ENCODE peak calls at places on chromosomes 13 and 19, in four cellular contexts. I is activated naive CD8-positive, alpha-beta T cell treated with anti-CD3 and anti-CD28 coated beads, Interleukin-2, amount 10 ng/mL, durations not matched to agents 7 days and 5 days; Y is T-helper 2 cell; L is NCI-H1092. X is an unnamed sample.

GRCh38 chr13:114151565-114152284 is 19.3 kb upstream of the RASA3 start:
- DNase-seq in I (peak; percentile 38), Y (peak; percentile 27), L (peak; percentile 16), X (peak; percentile 67)

GRCh38 chr13:100589178-100589725 is 663 bp upstream of the GGACT start:
- DNase-seq in I (no peak), Y (no peak), L (no peak), X (no peak)

GRCh38 chr19:6059996-6060599 is 50.2 kb downstream of the RFX2 start:
- DNase-seq in I (no peak), Y (no peak), L (no peak), X (no peak)

GRCh38 chr13:104485571-104485970 is 1419.4 kb upstream of the SLC10A2 start:
- DNase-seq in I (no peak), Y (no peak), L (no peak), X (no peak)

GRCh38 chr19:32202244-32202643 is 143.2 kb upstream of the ZNF507 start:
- DNase-seq in I (no peak), Y (no peak), L (no peak), X (no peak)

GRCh38 chr13:109545964-109546363 is 240.4 kb downstream of the IRS2 start:
- DNase-seq in I (no peak), Y (no peak), L (no peak), X (no peak)

GRCh38 chr19:46913852-46914430 is 53.1 kb downstream of the ARHGAP35 start:
- DNase-seq in I (no peak), Y (no peak), L (no peak), X (no peak)

GRCh38 chr13:41648314-41648935 is 191.1 kb downstream of the RGCC start:
- DNase-seq in I (no peak), Y (no peak), L (no peak), X (no peak)

GRCh38 chr13:97228850-97229521 is 6.9 kb downstream of the MBNL2 start:
- DNase-seq in I (no peak), Y (no peak), L (no peak), X (no peak)

GRCh38 chr19:46745521-46746280 is at the start of gene FKRP:
- DNase-seq in I (peak; percentile 68), Y (no peak), L (peak; percentile 13), X (no peak)

GRCh38 chr19:39372941-39373340 is 18.0 kb downstream of the PAF1 start:
- DNase-seq in I (no peak), Y (no peak), L (no peak), X (no peak)

GRCh38 chr13:34349091-34349722 is 531.3 kb downstream of the RFC3 start:
- DNase-seq in I (no peak), Y (no peak), L (no peak), X (peak; percentile 13)

GRCh38 chr19:12866416-12867119 is 14.7 kb downstream of the DNASE2 start:
- DNase-seq in I (no peak), Y (no peak), L (no peak), X (no peak)

GRCh38 chr13:50485979-50486935 is 357.2 kb downstream of the DLEU7 start:
- DNase-seq in I (no peak), Y (no peak), L (no peak), X (no peak)

GRCh38 chr13:28049880-28050871 is 50.2 kb downstream of the FLT3 start:
- DNase-seq in I (no peak), Y (no peak), L (no peak), X (no peak)

GRCh38 chr13:37209621-37210020 is 104.2 kb upstream of the CSNK1A1L start:
- DNase-seq in I (no peak), Y (no peak), L (no peak), X (no peak)

GRCh38 chr19:34676697-34677385 is at the start of gene SCGB2B2:
- DNase-seq in I (peak; percentile 69), Y (peak; percentile 65), L (peak; percentile 67), X (peak; percentile 96)

GRCh38 chr13:107271226-107271625 is 703.3 kb upstream of the ARGLU1 start:
- DNase-seq in I (no peak), Y (no peak), L (peak; percentile 81), X (peak; percentile 7)

GRCh38 chr13:96172066-96172465 is 82.2 kb downstream of the HS6ST3 start:
- DNase-seq in I (no peak), Y (no peak), L (no peak), X (no peak)

GRCh38 chr13:91313103-91313502 is 34.4 kb upstream of the MIR17HG start:
- DNase-seq in I (no peak), Y (no peak), L (no peak), X (no peak)

GRCh38 chr13:103516009-103516795 is 450.0 kb upstream of the SLC10A2 start:
- DNase-seq in I (no peak), Y (no peak), L (no peak), X (no peak)

GRCh38 chr13:43730642-43731041 is 56.1 kb downstream of the ENOX1 start:
- DNase-seq in I (no peak), Y (no peak), L (no peak), X (no peak)

GRCh38 chr19:16778796-16779411 is 50.3 kb upstream of the SIN3B start:
- DNase-seq in I (peak; percentile 52), Y (no peak), L (peak; percentile 2), X (no peak)

GRCh38 chr19:46271488-46272197 is 25.2 kb upstream of the HIF3A start:
- DNase-seq in I (no peak), Y (no peak), L (no peak), X (no peak)

GRCh38 chr19:42516771-42517170 is 11.5 kb downstream of the CEACAM1 start:
- DNase-seq in I (no peak), Y (no peak), L (no peak), X (no peak)

GRCh38 chr13:112756967-112757758 is 67.3 kb downstream of the ATP11A start:
- DNase-seq in I (no peak), Y (no peak), L (peak; percentile 77), X (no peak)

GRCh38 chr13:27349458-27349857 is 75.0 kb upstream of the GTF3A start:
- DNase-seq in I (no peak), Y (no peak), L (no peak), X (no peak)

GRCh38 chr13:48448963-48449614 is 36.2 kb upstream of the LPAR6 start:
- DNase-seq in I (no peak), Y (no peak), L (no peak), X (no peak)

GRCh38 chr19:37594982-37595382 is 306 bp downstream of the ZNF540 start:
- DNase-seq in I (peak; percentile 66), Y (peak; percentile 32), L (peak; percentile 5), X (no peak)

GRCh38 chr13:26996965-26997752 is 174.5 kb downstream of the USP12 start:
- DNase-seq in I (no peak), Y (no peak), L (no peak), X (no peak)

GRCh38 chr13:75258159-75258782 is 223.7 kb downstream of the TBC1D4 start:
- DNase-seq in I (no peak), Y (no peak), L (peak; percentile 14), X (peak; percentile 67)

GRCh38 chr19:29503140-29503758 is 22.5 kb upstream of the VSTM2B start:
- DNase-seq in I (no peak), Y (no peak), L (no peak), X (no peak)

GRCh38 chr19:57712222-57712621 is 3.2 kb upstream of the ZNF154 start:
- DNase-seq in I (no peak), Y (no peak), L (no peak), X (no peak)

X was measured in NCI-H1694 treated with DMSO at 0.1 percent for 48 hours.